ENCODE peak calls at places on chromosomes 16 and 17, in six cellular contexts. R, Y, B, J, K and W are unnamed samples.

GRCh38 chr16:85402910-85403692 is 210.0 kb upstream of the GSE1 start:
- DNase-seq in K (peak; percentile 42), R (no peak), B (peak; percentile 77), J (peak; percentile 73), Y (no peak), W (peak; percentile 2)

GRCh38 chr17:75571197-75571884 is 16.3 kb upstream of the MYO15B start:
- DNase-seq in B (peak; percentile 9), R (no peak), J (no peak), Y (peak; percentile 91), K (no peak), W (peak; percentile 56)

GRCh38 chr16:27838536-27839175 is 224.9 kb downstream of the GSG1L start:
- DNase-seq in Y (no peak), J (no peak), R (no peak), K (no peak), B (no peak), W (no peak)

GRCh38 chr17:13995856-13996635 is 73.3 kb upstream of the COX10 start:
- DNase-seq in K (no peak), B (no peak), Y (no peak), J (no peak), R (no peak), W (no peak)

GRCh38 chr17:73058022-73058421 is 34.5 kb downstream of the SLC39A11 start:
- DNase-seq in K (no peak), R (no peak), Y (no peak), B (no peak), J (no peak), W (no peak)

GRCh38 chr16:75908718-75909117 is 182.4 kb upstream of the CPHXL start:
- DNase-seq in R (no peak), B (no peak), J (no peak), Y (no peak), K (no peak), W (no peak)

GRCh38 chr16:55539049-55539448 is 27.4 kb upstream of the CAPNS2 start:
- DNase-seq in J (no peak), B (peak; percentile 65), K (no peak), Y (no peak), R (no peak), W (no peak)

GRCh38 chr16:17377360-17378324 is 93.1 kb downstream of the XYLT1 start:
- DNase-seq in K (no peak), Y (peak; percentile 66), B (no peak), R (no peak), J (no peak), W (no peak)

GRCh38 chr16:67807148-67807682 is 526 bp downstream of the TSNAXIP1 start:
- DNase-seq in J (peak; percentile 14), B (no peak), R (no peak), Y (no peak), K (no peak), W (no peak)

GRCh38 chr17:77884967-77885641 is 73.4 kb upstream of the TNRC6C start:
- DNase-seq in K (no peak), R (no peak), Y (no peak), J (peak; percentile 27), B (no peak), W (no peak)

GRCh38 chr16:57049678-57050077 is 42.7 kb upstream of the CPNE2 start:
- DNase-seq in K (no peak), R (no peak), B (no peak), J (no peak), Y (peak; percentile 77), W (no peak)

GRCh38 chr17:57984936-57985674 is 2.9 kb downstream of the VEZF1 start:
- DNase-seq in K (no peak), J (no peak), B (no peak), R (no peak), Y (no peak), W (no peak)

GRCh38 chr17:66726846-66727245 is 108.1 kb upstream of the CACNG5 start:
- DNase-seq in B (no peak), K (no peak), J (no peak), Y (no peak), R (no peak), W (no peak)

GRCh38 chr17:66725956-66726355 is 109.0 kb upstream of the CACNG5 start:
- DNase-seq in B (no peak), Y (no peak), J (no peak), K (no peak), R (no peak), W (no peak)

GRCh38 chr17:66730497-66730923 is 104.4 kb upstream of the CACNG5 start:
- DNase-seq in Y (no peak), B (no peak), R (no peak), J (no peak), K (peak; percentile 45), W (no peak)

GRCh38 chr17:66726371-66726770 is 108.5 kb upstream of the CACNG5 start:
- DNase-seq in Y (no peak), J (no peak), B (no peak), K (no peak), R (no peak), W (no peak)

GRCh38 chr17:66727634-66728570 is 107.0 kb upstream of the CACNG5 start:
- DNase-seq in R (peak; percentile 41), Y (peak; percentile 82), B (peak; percentile 50), K (peak; percentile 79), J (no peak), W (no peak)
- TF ChIP-seq CTCF in R (peak; percentile 79), Y (peak; percentile 78), B (peak; percentile 58), K (peak; percentile 36), J (peak; percentile 52), W (no peak)

GRCh38 chr16:23505942-23506605 is 4.2 kb downstream of the GGA2 start:
- DNase-seq in K (no peak), Y (no peak), R (no peak), B (no peak), J (no peak), W (no peak)
- TF ChIP-seq CTCF in K (no peak), Y (no peak), R (no peak), B (peak; percentile 3), J (no peak), W (no peak)

GRCh38 chr16:12170103-12171025 is 193.8 kb downstream of the SNX29 start:
- DNase-seq in K (no peak), Y (no peak), B (peak; percentile 72), R (no peak), J (no peak), W (no peak)
- TF ChIP-seq CTCF in K (no peak), Y (no peak), B (no peak), R (no peak), J (no peak), W (no peak)

GRCh38 chr16:73385701-73386100 is 337.8 kb upstream of the ZFHX3 start:
- DNase-seq in R (no peak), J (no peak), B (no peak), K (no peak), Y (no peak), W (no peak)

GRCh38 chr16:73390491-73390890 is 342.6 kb upstream of the ZFHX3 start:
- DNase-seq in B (no peak), J (no peak), R (no peak), Y (no peak), K (no peak), W (no peak)

GRCh38 chr16:73390936-73391335 is 343.0 kb upstream of the ZFHX3 start:
- DNase-seq in B (peak; percentile 31), J (no peak), K (no peak), Y (no peak), R (no peak), W (no peak)

GRCh38 chr16:73387979-73388378 is 340.1 kb upstream of the ZFHX3 start:
- DNase-seq in K (no peak), J (no peak), R (no peak), B (no peak), Y (no peak), W (no peak)

DNA sequence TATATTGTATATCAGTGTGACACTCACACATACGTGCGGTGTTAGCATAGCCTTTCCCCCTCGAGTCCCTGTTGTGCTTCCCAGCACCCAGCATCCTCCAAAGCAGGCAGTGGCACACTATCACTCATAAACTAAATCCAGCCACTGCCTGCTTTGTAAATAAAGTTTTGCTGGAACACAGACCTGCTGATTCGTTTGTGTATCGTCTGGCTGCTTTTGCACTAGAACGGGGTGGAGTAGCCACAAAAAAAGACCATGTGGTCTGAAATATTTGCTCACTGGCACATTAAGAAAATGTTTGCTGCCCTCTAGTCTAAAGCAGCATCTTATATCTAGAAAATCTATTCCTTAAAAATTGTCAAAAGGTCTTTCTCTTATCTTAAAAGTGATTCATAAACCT is 341.1 kb upstream of the ZFHX3 start:
- DNase-seq in Y (no peak), K (no peak), R (no peak), J (no peak), B (no peak), W (no peak)
- TF ChIP-seq CTCF in Y (no peak), K (no peak), R (no peak), J (no peak), B (no peak), W (no peak)

DNA sequence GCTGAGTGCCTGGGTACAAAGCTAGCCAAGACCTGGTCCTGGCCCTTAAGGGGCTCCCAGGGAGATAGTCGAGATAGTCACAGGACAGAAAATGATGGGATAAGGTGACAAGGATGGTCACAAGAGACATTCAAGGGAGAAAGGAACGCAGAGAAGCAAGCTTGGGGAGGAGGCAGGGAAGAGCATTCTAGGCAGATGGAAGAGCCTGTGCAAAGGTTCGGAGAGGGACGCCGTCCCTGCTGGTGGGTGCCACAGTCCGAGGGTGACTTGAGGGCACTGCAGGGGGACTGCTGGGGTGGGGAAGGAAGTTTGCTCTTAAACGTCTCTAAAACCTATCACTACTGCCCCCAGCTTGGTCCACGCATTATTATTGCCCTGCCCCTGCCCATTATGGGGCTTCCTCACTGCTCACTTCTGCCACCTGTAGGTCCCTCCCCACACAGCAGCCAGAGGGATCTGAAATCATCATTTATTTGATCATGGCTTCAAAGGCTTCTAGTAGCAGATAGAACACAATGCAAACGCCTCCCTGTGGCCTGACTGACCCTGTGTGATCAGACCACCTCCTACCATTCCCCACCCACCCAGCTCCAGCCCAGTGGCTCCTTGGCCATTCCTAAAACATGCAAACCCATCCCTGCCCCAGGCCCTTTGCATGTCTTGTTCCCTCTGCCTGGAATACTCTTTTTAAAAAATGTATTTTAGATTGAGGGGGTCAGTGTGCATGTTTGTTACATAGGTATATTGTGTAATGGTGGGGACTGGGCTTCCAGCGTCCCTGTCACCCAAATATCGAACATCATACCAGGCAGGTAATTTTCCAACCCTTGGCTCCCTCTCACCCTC is 60.3 kb downstream of the RMI2 start:
- DNase-seq in K (peak; percentile 86), R (no peak), Y (peak; percentile 68), J (peak; percentile 59), B (peak; percentile 8), W (peak; percentile 45)
- TF ChIP-seq CTCF in K (peak; percentile 49), R (peak; percentile 56), Y (peak; percentile 59), J (peak; percentile 52), B (peak; percentile 57), W (no peak)

GRCh38 chr17:9192010-9192409 is 170.7 kb downstream of the NTN1 start:
- DNase-seq in Y (no peak), J (no peak), B (peak; percentile 5), R (no peak), K (no peak), W (no peak)

GRCh38 chr17:9200197-9200662 is 178.9 kb downstream of the NTN1 start:
- DNase-seq in K (no peak), B (no peak), Y (no peak), R (no peak), J (no peak), W (no peak)

GRCh38 chr17:9195346-9195870 is 174.1 kb downstream of the NTN1 start:
- DNase-seq in J (no peak), B (no peak), Y (no peak), K (no peak), R (no peak), W (no peak)

GRCh38 chr17:9199474-9200196 is 178.3 kb downstream of the NTN1 start:
- DNase-seq in K (no peak), Y (no peak), J (no peak), R (no peak), B (no peak), W (no peak)

GRCh38 chr17:9195961-9196668 is 174.8 kb downstream of the NTN1 start:
- DNase-seq in B (no peak), J (no peak), K (peak; percentile 58), R (no peak), Y (no peak), W (no peak)
- TF ChIP-seq CTCF in B (no peak), J (no peak), K (no peak), R (no peak), Y (no peak), W (no peak)